ENCODE peak calls at places on chromosomes 16 and 17, in seven cellular contexts. E is activated gamma-delta T cell treated with anti-CD3 and anti-CD28 coated beads, Interleukin-2, amount 50 U/mL, for 16 hours; O is NCI-H1436; H is activated CD4-positive, alpha-beta T cell treated with anti-CD3 and anti-CD28 coated beads for 4 hours; P is T-helper 17 cell; T is stimulated activated CD8-positive, alpha-beta memory T cell treated with anti-CD3 and anti-CD28 coated beads, Interleukin-7, amount 100 ng/mL, for 1 hour; S is left colon. J is an unnamed sample.

GRCh38 chr17:57458718-57459285 is 202.5 kb downstream of the MSI2 start:
- DNase-seq in E (no peak), O (peak), H (no peak), P (no peak), T (no peak), S (no peak), J (no peak)

GRCh38 chr17:48997103-48997826 is at the start of gene IGF2BP1:
- DNase-seq in E (no peak), O (no peak), H (peak), P (no peak), T (no peak), S (no peak), J (peak)

GRCh38 chr16:17836868-17837602 is 366.3 kb upstream of the XYLT1 start:
- DNase-seq in E (no peak), O (no peak), H (no peak), P (no peak), T (no peak), S (no peak), J (no peak)

GRCh38 chr16:6106061-6106460 is 1008.5 kb upstream of the EEF2KMT start:
- DNase-seq in E (no peak), O (no peak), H (no peak), P (no peak), T (no peak), S (no peak), J (no peak)

GRCh38 chr17:80927791-80928216 is 63.8 kb upstream of the CHMP6 start:
- DNase-seq in E (no peak), O (no peak), H (no peak), P (no peak), T (no peak), S (no peak), J (no peak)

GRCh38 chr17:1625053-1625452 is 3.6 kb downstream of the SLC43A2 start:
- DNase-seq in E (no peak), O (no peak), H (no peak), P (no peak), T (no peak), S (no peak), J (no peak)

GRCh38 chr16:7577588-7577987 is 244.9 kb downstream of the RBFOX1 start:
- DNase-seq in E (no peak), O (no peak), H (no peak), P (no peak), T (no peak), S (no peak), J (no peak)

GRCh38 chr16:1997591-1998359 is 8.0 kb downstream of the SYNGR3 start:
- DNase-seq in E (no peak), O (no peak), H (no peak), P (no peak), T (no peak), S (no peak), J (no peak)

GRCh38 chr16:55003916-55004315 is 73.3 kb downstream of the IRX5 start:
- DNase-seq in E (no peak), O (no peak), H (no peak), P (no peak), T (no peak), S (no peak), J (no peak)

GRCh38 chr17:45018514-45019176 is 32.8 kb downstream of the DCAKD start:
- DNase-seq in E (no peak), O (peak), H (no peak), P (no peak), T (no peak), S (no peak), J (no peak)

GRCh38 chr17:38706625-38707298 is 1.7 kb downstream of the MLLT6 start:
- DNase-seq in E (no peak), O (no peak), H (peak), P (peak), T (no peak), S (no peak), J (peak)

GRCh38 chr17:30821751-30822723 is 2.5 kb downstream of the CRLF3 start:
- DNase-seq in E (no peak), O (no peak), H (no peak), P (no peak), T (no peak), S (no peak), J (no peak)

GRCh38 chr17:79777166-79777843 is 643 bp upstream of the CBX2 start:
- DNase-seq in E (no peak), O (peak), H (no peak), P (no peak), T (no peak), S (no peak), J (peak)

GRCh38 chr17:75506888-75507287 is 8.4 kb downstream of the CASKIN2 start:
- DNase-seq in E (no peak), O (no peak), H (no peak), P (no peak), T (no peak), S (no peak), J (no peak)

GRCh38 chr16:72901012-72901411 is 146.9 kb downstream of the ZFHX3 start:
- DNase-seq in E (no peak), O (no peak), H (no peak), P (no peak), T (no peak), S (no peak), J (no peak)

GRCh38 chr17:4480929-4481898 is 17.5 kb upstream of the SPNS2 start:
- DNase-seq in E (peak), O (no peak), H (no peak), P (no peak), T (no peak), S (peak), J (peak)

GRCh38 chr17:42212382-42212781 is 18.1 kb upstream of the GHDC start:
- DNase-seq in E (no peak), O (no peak), H (no peak), P (no peak), T (no peak), S (no peak), J (no peak)

GRCh38 chr17:49871211-49871610 is 23.3 kb upstream of the TAC4 start:
- DNase-seq in E (no peak), O (no peak), H (no peak), P (no peak), T (no peak), S (no peak), J (no peak)

GRCh38 chr16:57106767-57107166 is 14.4 kb downstream of the CPNE2 start:
- DNase-seq in E (no peak), O (no peak), H (no peak), P (no peak), T (no peak), S (no peak), J (no peak)

GRCh38 chr17:16215965-16216316 is 607 bp upstream of the NCOR1 start:
- DNase-seq in E (no peak), O (peak), H (no peak), P (peak), T (no peak), S (peak), J (peak)

GRCh38 chr17:28033972-28034714 is 8.3 kb upstream of the NLK start:
- DNase-seq in E (no peak), O (no peak), H (no peak), P (no peak), T (no peak), S (no peak), J (no peak)

GRCh38 chr16:62383941-62384340 is 347.7 kb upstream of the CDH8 start:
- DNase-seq in E (no peak), O (no peak), H (no peak), P (no peak), T (no peak), S (no peak), J (no peak)

GRCh38 chr17:77492446-77493237 is 351.9 kb downstream of the SEC14L1 start:
- DNase-seq in E (no peak), O (no peak), H (no peak), P (peak), T (no peak), S (peak), J (no peak)

GRCh38 chr16:50548659-50549560 is 714 bp downstream of the NKD1 start:
- DNase-seq in E (no peak), O (no peak), H (peak), P (no peak), T (no peak), S (no peak), J (peak)

GRCh38 chr16:70495425-70496182 is 27.8 kb downstream of the COG4 start:
- DNase-seq in E (no peak), O (no peak), H (no peak), P (no peak), T (no peak), S (no peak), J (no peak)

GRCh38 chr17:59829217-59830006 is 63.3 kb downstream of the TUBD1 start:
- DNase-seq in E (no peak), O (peak), H (peak), P (no peak), T (no peak), S (peak), J (peak)

GRCh38 chr16:17590711-17591654 is 120.2 kb upstream of the XYLT1 start:
- DNase-seq in E (no peak), O (no peak), H (peak), P (peak), T (no peak), S (no peak), J (peak)

GRCh38 chr17:39271546-39271945 is 45.8 kb upstream of the STAC2 start:
- DNase-seq in E (no peak), O (no peak), H (no peak), P (no peak), T (no peak), S (no peak), J (no peak)

GRCh38 chr16:56294599-56294998 is 103.3 kb downstream of the GNAO1 start:
- DNase-seq in E (no peak), O (no peak), H (no peak), P (no peak), T (no peak), S (no peak), J (no peak)

GRCh38 chr16:53053967-53054669 is 673 bp upstream of the CHD9 start:
- DNase-seq in E (no peak), O (peak), H (peak), P (no peak), T (no peak), S (peak), J (peak)

GRCh38 chr16:56260378-56260987 is 69.2 kb downstream of the GNAO1 start:
- DNase-seq in E (no peak), O (no peak), H (no peak), P (no peak), T (no peak), S (no peak), J (peak)

GRCh38 chr17:30964878-30965277 is 6.0 kb upstream of the RNF135 start:
- DNase-seq in E (no peak), O (no peak), H (no peak), P (no peak), T (no peak), S (no peak), J (no peak)

GRCh38 chr17:35944151-35944550 is 638 bp upstream of the LYZL6 start:
- DNase-seq in E (no peak), O (no peak), H (no peak), P (no peak), T (no peak), S (no peak), J (no peak)

GRCh38 chr17:15185625-15185991 is 79.5 kb downstream of the PMP22 start:
- DNase-seq in E (no peak), O (no peak), H (no peak), P (no peak), T (no peak), S (no peak), J (no peak)

GRCh38 chr17:28385037-28385797 is 13.7 kb downstream of the SARM1 start:
- DNase-seq in E (no peak), O (no peak), H (no peak), P (no peak), T (no peak), S (peak), J (peak)

GRCh38 chr16:85029413-85029794 is 1.8 kb downstream of the KIAA0513 start:
- DNase-seq in E (peak), O (no peak), H (peak), P (peak), T (no peak), S (no peak), J (peak)

GRCh38 chr17:9932481-9932880 is 27.4 kb upstream of the RCVRN start:
- DNase-seq in E (no peak), O (no peak), H (no peak), P (no peak), T (no peak), S (no peak), J (no peak)

J was measured in activated CD8-positive, alpha-beta memory T cell treated with anti-CD3 and anti-CD28 coated beads, Interleukin-2, amount 10 ng/mL, durations not matched to agents 7 days and 5 days.